ENCODE peak calls at places on chromosome 2, in eight cellular contexts. T is transverse colon, O is A549, Z is tibial nerve, H is stomach, U is SK-N-SH, E is sigmoid colon, Y is K562. R is an unnamed sample.

GRCh38 chr2:159615936-159616733 is at the start of gene BAZ2B:
- DNase-seq in Z (no peak), O (peak; percentile 31), H (peak; percentile 63), Y (peak; percentile 65), T (peak; percentile 64), U (peak; percentile 66), E (peak; percentile 81), R (peak; percentile 67)

GRCh38 chr2:109623297-109623696 is 9.1 kb downstream of the SOWAHC start:
- DNase-seq in U (no peak), Y (no peak), H (no peak), Z (no peak), T (no peak), O (no peak), E (no peak), R (no peak)

GRCh38 chr2:138689705-138690104 is 90.5 kb downstream of the NXPH2 start:
- DNase-seq in H (no peak), O (no peak), Y (no peak), T (no peak), E (no peak), U (no peak), Z (no peak), R (no peak)

GRCh38 chr2:120625865-120626560 is 109.7 kb upstream of the GLI2 start:
- DNase-seq in T (peak; percentile 16), Z (no peak), H (peak; percentile 95), O (no peak), E (peak; percentile 58), Y (no peak), U (no peak), R (no peak)

GRCh38 chr2:116754371-116755101 is 1060.0 kb upstream of the DDX18 start:
- DNase-seq in Z (no peak), T (no peak), O (no peak), H (no peak), E (no peak), U (peak; percentile 5), Y (no peak), R (no peak)

GRCh38 chr2:224869601-224870000 is 153.4 kb upstream of the CCDC195 start:
- DNase-seq in H (no peak), O (no peak), T (no peak), Y (no peak), E (no peak), U (no peak), Z (no peak), R (no peak)

GRCh38 chr2:222926915-222927314 is 66.1 kb downstream of the ACSL3 start:
- DNase-seq in T (no peak), Y (no peak), H (no peak), U (no peak), O (no peak), E (no peak), Z (no peak), R (no peak)

GRCh38 chr2:159774370-159774990 is 23.5 kb downstream of the CD302 start:
- DNase-seq in O (no peak), Y (no peak), U (no peak), Z (no peak), H (no peak), E (no peak), T (no peak), R (no peak)

GRCh38 chr2:7012141-7012809 is 95.1 kb downstream of the RNF144A start:
- DNase-seq in Z (no peak), T (no peak), E (peak; percentile 84), O (no peak), Y (no peak), U (no peak), H (no peak), R (no peak)

GRCh38 chr2:14634885-14635871 is 2.7 kb downstream of the LRATD1 start:
- DNase-seq in Z (peak; percentile 51), E (peak; percentile 89), U (peak; percentile 75), T (peak; percentile 83), H (peak; percentile 76), Y (peak; percentile 34), O (peak; percentile 35), R (peak; percentile 83)

GRCh38 chr2:152098033-152098797 is 629 bp downstream of the CACNB4 start:
- DNase-seq in T (peak; percentile 19), H (peak; percentile 34), Z (no peak), Y (no peak), O (peak; percentile 17), U (peak; percentile 69), E (peak; percentile 72), R (peak; percentile 28)

GRCh38 chr2:152099655-152100050 is 809 bp upstream of the CACNB4 start:
- DNase-seq in H (no peak), T (no peak), Y (no peak), Z (no peak), E (no peak), U (no peak), O (peak; percentile 11), R (no peak)

GRCh38 chr2:152098798-152099654 is at the start of gene CACNB4:
- DNase-seq in H (peak; percentile 29), U (peak; percentile 83), O (peak; percentile 13), Y (no peak), Z (no peak), T (no peak), E (no peak), R (no peak)

GRCh38 chr2:152094014-152094413 is 4.8 kb downstream of the CACNB4 start:
- DNase-seq in Z (no peak), O (no peak), E (no peak), Y (no peak), H (no peak), U (no peak), T (no peak), R (no peak)

GRCh38 chr2:152097291-152098032 is 1.4 kb downstream of the CACNB4 start:
- DNase-seq in O (peak; percentile 6), Z (no peak), H (no peak), E (no peak), U (peak; percentile 46), T (no peak), Y (no peak), R (no peak)
- TF ChIP-seq EP300 in O (no peak), Z (no peak), H (no peak), E (no peak), U (no peak), T (no peak), Y (no peak), R (no peak)

GRCh38 chr2:152228215-152228614 is 52.7 kb upstream of the STAM2 start:
- DNase-seq in T (no peak), O (no peak), U (no peak), H (no peak), Z (no peak), Y (no peak), E (no peak), R (no peak)

GRCh38 chr2:152222975-152223638 is 47.5 kb upstream of the STAM2 start:
- DNase-seq in H (peak; percentile 54), Y (no peak), E (peak; percentile 71), T (peak; percentile 46), Z (peak; percentile 41), U (peak; percentile 23), O (no peak), R (peak; percentile 62)

GRCh38 chr2:152221870-152222269 is 46.3 kb upstream of the STAM2 start:
- DNase-seq in T (no peak), O (no peak), H (no peak), E (no peak), U (no peak), Z (no peak), Y (no peak), R (no peak)

GRCh38 chr2:152223997-152224396 is 48.4 kb upstream of the STAM2 start:
- DNase-seq in T (no peak), Y (no peak), U (no peak), E (no peak), H (no peak), Z (no peak), O (no peak), R (no peak)
- TF ChIP-seq EP300 in T (no peak), Y (no peak), U (no peak), E (no peak), H (no peak), Z (no peak), O (no peak), R (no peak)

GRCh38 chr2:63699549-63699839 is 110.7 kb downstream of the MDH1 start:
- DNase-seq in T (no peak), Z (no peak), Y (no peak), O (no peak), H (no peak), U (no peak), E (no peak), R (no peak)

GRCh38 chr2:63695583-63695982 is 106.8 kb downstream of the MDH1 start:
- DNase-seq in T (no peak), O (no peak), U (no peak), Y (no peak), Z (no peak), E (no peak), H (no peak), R (no peak)

GRCh38 chr2:63698825-63699548 is 110.2 kb downstream of the MDH1 start:
- DNase-seq in H (no peak), E (peak; percentile 84), Y (peak; percentile 30), U (peak; percentile 42), Z (peak; percentile 16), T (peak; percentile 46), O (peak; percentile 60), R (peak; percentile 71)

GRCh38 chr2:63696496-63696895 is 107.7 kb downstream of the MDH1 start:
- DNase-seq in E (no peak), U (no peak), H (no peak), Z (no peak), T (no peak), Y (no peak), O (no peak), R (no peak)

GRCh38 chr2:63697160-63697559 is 108.4 kb downstream of the MDH1 start:
- DNase-seq in T (no peak), O (no peak), E (no peak), Y (no peak), U (no peak), Z (no peak), H (no peak), R (no peak)
- TF ChIP-seq EP300 in T (no peak), O (no peak), E (no peak), Y (no peak), U (no peak), Z (no peak), H (no peak), R (no peak)

GRCh38 chr2:193868132-193868531 is 1673.4 kb upstream of the TMEFF2 start:
- DNase-seq in Y (no peak), E (no peak), H (no peak), U (no peak), Z (no peak), T (no peak), O (no peak), R (no peak)

GRCh38 chr2:193868833-193869232 is 1674.1 kb upstream of the TMEFF2 start:
- DNase-seq in E (no peak), O (no peak), T (no peak), U (no peak), H (no peak), Z (no peak), Y (no peak), R (no peak)

GRCh38 chr2:193869564-193869963 is 1674.8 kb upstream of the TMEFF2 start:
- DNase-seq in Z (no peak), U (no peak), T (no peak), Y (no peak), H (no peak), E (no peak), O (no peak), R (no peak)

GRCh38 chr2:193861557-193861956 is 1666.8 kb upstream of the TMEFF2 start:
- DNase-seq in Y (no peak), O (no peak), Z (no peak), T (no peak), U (no peak), H (no peak), E (no peak), R (no peak)

DNA sequence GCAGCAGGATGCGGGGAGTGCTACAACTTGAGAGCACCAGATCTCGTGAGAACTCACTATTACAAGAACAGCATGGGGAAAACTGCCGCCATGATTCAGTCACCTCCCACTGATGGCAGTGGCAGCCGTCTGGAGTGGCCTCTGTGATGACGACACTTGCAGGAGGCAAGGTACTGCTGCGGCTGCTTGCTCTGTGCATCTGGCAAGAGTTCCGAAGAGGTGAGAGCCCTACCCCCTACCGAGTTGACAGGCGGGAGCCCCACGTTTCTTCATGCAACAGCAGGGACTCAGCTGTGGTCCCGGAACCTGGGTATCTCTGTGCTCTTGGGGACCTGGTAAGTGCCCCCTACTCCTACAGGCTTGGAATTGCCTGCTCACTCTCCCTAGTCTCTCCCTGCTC is 1672.7 kb upstream of the TMEFF2 start:
- DNase-seq in U (no peak), H (no peak), T (no peak), Z (no peak), E (no peak), Y (no peak), O (no peak), R (no peak)
- TF ChIP-seq EP300 in U (no peak), H (no peak), T (no peak), Z (no peak), E (no peak), Y (no peak), O (no peak), R (no peak)